ENCODE peak calls at places on chromosome 18, in ten cellular contexts. One of them, this sample, is unnamed.

GRCh38 chr18:49494660-49495059 is 7.6 kb upstream of the C18orf32 start:
- DNase-seq in SK-N-MC: no peak
- DNase-seq in activated T-helper 1 cell treated with anti-CD3 and anti-CD28 coated beads, Interleukin-2, amount 50 U/mL, for 16 hours: no peak
- DNase-seq in colonic mucosa: no peak
- DNase-seq in kidney tubule cell: no peak
- DNase-seq in cardiac fibroblast: no peak
- DNase-seq in progenitor cell of endocrine pancreas: no peak
- DNase-seq in NCI-H1092 treated with DMSO at 0.1 percent for 48 hours: no peak
- DNase-seq in foreskin fibroblast: peak
- DNase-seq in fibroblast of the aortic adventitia: peak
- DNase-seq in this sample: no peak

GRCh38 chr18:22207022-22207758 is 37.8 kb downstream of the GATA6 start:
- DNase-seq in colonic mucosa: no peak
- DNase-seq in progenitor cell of endocrine pancreas: no peak
- DNase-seq in cardiac fibroblast: peak
- DNase-seq in foreskin fibroblast: no peak
- DNase-seq in SK-N-MC: no peak
- DNase-seq in NCI-H1092 treated with DMSO at 0.1 percent for 48 hours: no peak
- DNase-seq in kidney tubule cell: no peak
- DNase-seq in fibroblast of the aortic adventitia: peak
- DNase-seq in activated T-helper 1 cell treated with anti-CD3 and anti-CD28 coated beads, Interleukin-2, amount 50 U/mL, for 16 hours: no peak
- DNase-seq in this sample: no peak

GRCh38 chr18:79588636-79589481 is 90.7 kb upstream of the CTDP1 start:
- DNase-seq in kidney tubule cell: no peak
- DNase-seq in fibroblast of the aortic adventitia: peak
- DNase-seq in progenitor cell of endocrine pancreas: no peak
- DNase-seq in foreskin fibroblast: peak
- DNase-seq in colonic mucosa: peak
- DNase-seq in activated T-helper 1 cell treated with anti-CD3 and anti-CD28 coated beads, Interleukin-2, amount 50 U/mL, for 16 hours: no peak
- DNase-seq in SK-N-MC: no peak
- DNase-seq in cardiac fibroblast: peak
- DNase-seq in NCI-H1092 treated with DMSO at 0.1 percent for 48 hours: peak
- DNase-seq in this sample: peak

GRCh38 chr18:52130621-52131020 is 209.4 kb upstream of the DCC start:
- DNase-seq in cardiac fibroblast: no peak
- DNase-seq in colonic mucosa: no peak
- DNase-seq in activated T-helper 1 cell treated with anti-CD3 and anti-CD28 coated beads, Interleukin-2, amount 50 U/mL, for 16 hours: no peak
- DNase-seq in progenitor cell of endocrine pancreas: no peak
- DNase-seq in kidney tubule cell: peak
- DNase-seq in foreskin fibroblast: no peak
- DNase-seq in NCI-H1092 treated with DMSO at 0.1 percent for 48 hours: no peak
- DNase-seq in SK-N-MC: no peak
- DNase-seq in fibroblast of the aortic adventitia: no peak
- DNase-seq in this sample: no peak

GRCh38 chr18:28161608-28162599 is 15.0 kb downstream of the CDH2 start:
- DNase-seq in kidney tubule cell: peak
- DNase-seq in progenitor cell of endocrine pancreas: no peak
- DNase-seq in fibroblast of the aortic adventitia: peak
- DNase-seq in SK-N-MC: no peak
- DNase-seq in NCI-H1092 treated with DMSO at 0.1 percent for 48 hours: no peak
- DNase-seq in foreskin fibroblast: peak
- DNase-seq in colonic mucosa: no peak
- DNase-seq in activated T-helper 1 cell treated with anti-CD3 and anti-CD28 coated beads, Interleukin-2, amount 50 U/mL, for 16 hours: no peak
- DNase-seq in cardiac fibroblast: peak
- DNase-seq in this sample: no peak

GRCh38 chr18:59054892-59055291 is 84.8 kb upstream of the SEC11C start:
- DNase-seq in SK-N-MC: peak
- DNase-seq in foreskin fibroblast: no peak
- DNase-seq in cardiac fibroblast: no peak
- DNase-seq in kidney tubule cell: no peak
- DNase-seq in colonic mucosa: no peak
- DNase-seq in progenitor cell of endocrine pancreas: no peak
- DNase-seq in activated T-helper 1 cell treated with anti-CD3 and anti-CD28 coated beads, Interleukin-2, amount 50 U/mL, for 16 hours: no peak
- DNase-seq in fibroblast of the aortic adventitia: peak
- DNase-seq in NCI-H1092 treated with DMSO at 0.1 percent for 48 hours: no peak
- DNase-seq in this sample: peak

GRCh38 chr18:2914185-2914584 is 67.4 kb downstream of the EMILIN2 start:
- DNase-seq in kidney tubule cell: no peak
- DNase-seq in colonic mucosa: no peak
- DNase-seq in NCI-H1092 treated with DMSO at 0.1 percent for 48 hours: no peak
- DNase-seq in activated T-helper 1 cell treated with anti-CD3 and anti-CD28 coated beads, Interleukin-2, amount 50 U/mL, for 16 hours: no peak
- DNase-seq in foreskin fibroblast: no peak
- DNase-seq in cardiac fibroblast: no peak
- DNase-seq in SK-N-MC: no peak
- DNase-seq in fibroblast of the aortic adventitia: no peak
- DNase-seq in progenitor cell of endocrine pancreas: no peak
- DNase-seq in this sample: no peak

GRCh38 chr18:3330622-3331021 is 68.7 kb downstream of the MYL12B start:
- DNase-seq in NCI-H1092 treated with DMSO at 0.1 percent for 48 hours: no peak
- DNase-seq in progenitor cell of endocrine pancreas: no peak
- DNase-seq in activated T-helper 1 cell treated with anti-CD3 and anti-CD28 coated beads, Interleukin-2, amount 50 U/mL, for 16 hours: no peak
- DNase-seq in foreskin fibroblast: no peak
- DNase-seq in colonic mucosa: peak
- DNase-seq in kidney tubule cell: no peak
- DNase-seq in fibroblast of the aortic adventitia: no peak
- DNase-seq in SK-N-MC: no peak
- DNase-seq in cardiac fibroblast: no peak
- DNase-seq in this sample: no peak

GRCh38 chr18:48228841-48229240 is 180.3 kb downstream of the ZBTB7C start:
- DNase-seq in foreskin fibroblast: no peak
- DNase-seq in progenitor cell of endocrine pancreas: no peak
- DNase-seq in colonic mucosa: no peak
- DNase-seq in SK-N-MC: no peak
- DNase-seq in NCI-H1092 treated with DMSO at 0.1 percent for 48 hours: no peak
- DNase-seq in cardiac fibroblast: no peak
- DNase-seq in activated T-helper 1 cell treated with anti-CD3 and anti-CD28 coated beads, Interleukin-2, amount 50 U/mL, for 16 hours: no peak
- DNase-seq in fibroblast of the aortic adventitia: no peak
- DNase-seq in kidney tubule cell: no peak
- DNase-seq in this sample: no peak

GRCh38 chr18:76455015-76455676 is 39.9 kb downstream of the ZNF516 start:
- DNase-seq in SK-N-MC: no peak
- DNase-seq in progenitor cell of endocrine pancreas: no peak
- DNase-seq in fibroblast of the aortic adventitia: no peak
- DNase-seq in NCI-H1092 treated with DMSO at 0.1 percent for 48 hours: no peak
- DNase-seq in foreskin fibroblast: no peak
- DNase-seq in colonic mucosa: no peak
- DNase-seq in kidney tubule cell: no peak
- DNase-seq in activated T-helper 1 cell treated with anti-CD3 and anti-CD28 coated beads, Interleukin-2, amount 50 U/mL, for 16 hours: no peak
- DNase-seq in cardiac fibroblast: no peak
- DNase-seq in this sample: peak

GRCh38 chr18:67318651-67319050 is 197.9 kb downstream of the DSEL start:
- DNase-seq in progenitor cell of endocrine pancreas: no peak
- DNase-seq in colonic mucosa: no peak
- DNase-seq in foreskin fibroblast: peak
- DNase-seq in SK-N-MC: no peak
- DNase-seq in fibroblast of the aortic adventitia: peak
- DNase-seq in kidney tubule cell: no peak
- DNase-seq in cardiac fibroblast: peak
- DNase-seq in activated T-helper 1 cell treated with anti-CD3 and anti-CD28 coated beads, Interleukin-2, amount 50 U/mL, for 16 hours: no peak
- DNase-seq in NCI-H1092 treated with DMSO at 0.1 percent for 48 hours: no peak
- DNase-seq in this sample: no peak

GRCh38 chr18:50311573-50312106 is 24.1 kb upstream of the CXXC1 start:
- DNase-seq in NCI-H1092 treated with DMSO at 0.1 percent for 48 hours: no peak
- DNase-seq in cardiac fibroblast: no peak
- DNase-seq in colonic mucosa: no peak
- DNase-seq in SK-N-MC: no peak
- DNase-seq in foreskin fibroblast: no peak
- DNase-seq in fibroblast of the aortic adventitia: no peak
- DNase-seq in kidney tubule cell: peak
- DNase-seq in progenitor cell of endocrine pancreas: no peak
- DNase-seq in activated T-helper 1 cell treated with anti-CD3 and anti-CD28 coated beads, Interleukin-2, amount 50 U/mL, for 16 hours: no peak
- DNase-seq in this sample: peak

GRCh38 chr18:79490593-79491551 is 95.1 kb downstream of the NFATC1 start:
- DNase-seq in foreskin fibroblast: no peak
- DNase-seq in kidney tubule cell: no peak
- DNase-seq in progenitor cell of endocrine pancreas: no peak
- DNase-seq in fibroblast of the aortic adventitia: no peak
- DNase-seq in cardiac fibroblast: no peak
- DNase-seq in activated T-helper 1 cell treated with anti-CD3 and anti-CD28 coated beads, Interleukin-2, amount 50 U/mL, for 16 hours: no peak
- DNase-seq in colonic mucosa: no peak
- DNase-seq in SK-N-MC: no peak
- DNase-seq in NCI-H1092 treated with DMSO at 0.1 percent for 48 hours: no peak
- DNase-seq in this sample: no peak

GRCh38 chr18:30870466-30870865 is 172.1 kb downstream of the DSC3 start:
- DNase-seq in cardiac fibroblast: no peak
- DNase-seq in SK-N-MC: no peak
- DNase-seq in NCI-H1092 treated with DMSO at 0.1 percent for 48 hours: no peak
- DNase-seq in progenitor cell of endocrine pancreas: no peak
- DNase-seq in kidney tubule cell: no peak
- DNase-seq in colonic mucosa: no peak
- DNase-seq in activated T-helper 1 cell treated with anti-CD3 and anti-CD28 coated beads, Interleukin-2, amount 50 U/mL, for 16 hours: no peak
- DNase-seq in fibroblast of the aortic adventitia: no peak
- DNase-seq in foreskin fibroblast: no peak
- DNase-seq in this sample: no peak

This sample was measured in body of pancreas.